ENCODE peak calls at places on chromosomes 13 and 19, in eight cellular contexts. L is A172; J is CD8-positive, alpha-beta T cell; R is KBM-7; A is foreskin keratinocyte; F is stimulated activated CD8-positive, alpha-beta memory T cell treated with anti-CD3 and anti-CD28 coated beads, Interleukin-4, amount 100 ng/mL, for 1 hour; H is activated naive CD4-positive, alpha-beta T cell treated with Interleukin-2 at 50 U/mL for 16 hours; V is memory B cell. B is an unnamed sample.

GRCh38 chr13:98434060-98434459 is 142.8 kb downstream of the STK24 start:
- DNase-seq in H (no peak), F (no peak), V (no peak), L (no peak), R (no peak), J (no peak), A (no peak), B (no peak)

GRCh38 chr19:13068064-13068807 is 34.4 kb downstream of the LYL1 start:
- DNase-seq in A (no peak), H (no peak), J (no peak), R (no peak), V (no peak), L (no peak), F (no peak), B (no peak)

GRCh38 chr13:112740502-112741131 is 50.8 kb downstream of the ATP11A start:
- DNase-seq in J (no peak), F (no peak), R (no peak), H (no peak), V (no peak), A (no peak), L (peak), B (no peak)

GRCh38 chr13:90485441-90485840 is 862.0 kb upstream of the MIR17HG start:
- DNase-seq in J (no peak), V (no peak), F (no peak), A (peak), H (no peak), L (peak), R (no peak), B (peak)

GRCh38 chr19:44702551-44703176 is 3.7 kb downstream of the CEACAM16 start:
- DNase-seq in A (no peak), V (no peak), F (no peak), J (no peak), R (no peak), L (no peak), H (no peak), B (no peak)

GRCh38 chr19:45049073-45049736 is 10.4 kb downstream of the CLASRP start:
- DNase-seq in F (no peak), V (no peak), R (no peak), A (peak), L (no peak), H (no peak), J (no peak), B (peak)

GRCh38 chr19:52789440-52789839 is 2.8 kb upstream of the ZNF600 start:
- DNase-seq in F (no peak), A (no peak), H (no peak), L (no peak), V (no peak), J (no peak), R (no peak), B (no peak)

GRCh38 chr19:14700711-14701110 is 10.9 kb downstream of the ZNF333 start:
- DNase-seq in F (no peak), H (no peak), L (no peak), A (no peak), V (no peak), R (no peak), J (no peak), B (no peak)

GRCh38 chr13:73844986-73845385 is 289.2 kb downstream of the KLF12 start:
- DNase-seq in A (no peak), F (no peak), V (no peak), L (no peak), J (no peak), H (no peak), R (no peak), B (no peak)

GRCh38 chr13:79870123-79870522 is 389.2 kb downstream of the NDFIP2 start:
- DNase-seq in J (no peak), L (peak), A (peak), F (no peak), R (no peak), H (no peak), V (no peak), B (peak)

GRCh38 chr19:47020132-47020805 is 632 bp downstream of the NPAS1 start:
- DNase-seq in J (no peak), H (no peak), F (no peak), V (no peak), A (no peak), R (peak), L (no peak), B (no peak)

GRCh38 chr19:17506745-17507144 is 4.7 kb upstream of the PGLS start:
- DNase-seq in J (no peak), R (no peak), L (no peak), V (no peak), H (no peak), F (no peak), A (no peak), B (no peak)

GRCh38 chr13:52949744-52950143 is 78.9 kb upstream of the OLFM4 start:
- DNase-seq in F (no peak), R (no peak), H (no peak), L (no peak), V (no peak), J (no peak), A (no peak), B (peak)

GRCh38 chr13:52103386-52103785 is 25.5 kb downstream of the NEK5 start:
- DNase-seq in R (no peak), H (no peak), A (no peak), F (no peak), J (no peak), V (no peak), L (no peak), B (no peak)

GRCh38 chr19:3617463-3617862 is 9.1 kb downstream of the CACTIN start:
- DNase-seq in J (no peak), V (no peak), A (no peak), H (no peak), F (no peak), R (no peak), L (no peak), B (no peak)

GRCh38 chr19:17205237-17206140 is 9.7 kb upstream of the USE1 start:
- DNase-seq in R (peak), A (peak), J (peak), H (peak), L (no peak), F (no peak), V (peak), B (peak)

GRCh38 chr13:101930331-101930730 is 471.5 kb downstream of the FGF14 start:
- DNase-seq in F (no peak), R (no peak), L (no peak), V (no peak), H (no peak), J (no peak), A (peak), B (no peak)

GRCh38 chr19:19342086-19343015 is 21.7 kb downstream of the MAU2 start:
- DNase-seq in R (peak), F (no peak), A (peak), L (peak), H (peak), V (no peak), J (no peak), B (peak)

GRCh38 chr19:55667958-55668357 is 7.1 kb upstream of the EPN1 start:
- DNase-seq in F (no peak), A (no peak), L (no peak), R (no peak), V (no peak), J (no peak), H (no peak), B (no peak)

GRCh38 chr13:74077847-74078246 is 56.4 kb downstream of the KLF12 start:
- DNase-seq in A (no peak), H (no peak), F (no peak), J (no peak), V (no peak), R (no peak), L (no peak), B (peak)

GRCh38 chr13:114258589-114258988 is 22.8 kb upstream of the UPF3A start:
- DNase-seq in J (no peak), F (no peak), L (no peak), V (no peak), R (no peak), A (no peak), H (no peak), B (no peak)

GRCh38 chr13:44879452-44880058 is 109.7 kb downstream of the NUFIP1 start:
- DNase-seq in F (no peak), L (peak), J (no peak), R (peak), A (peak), H (no peak), V (no peak), B (no peak)

GRCh38 chr13:103952183-103952582 is 886.0 kb upstream of the SLC10A2 start:
- DNase-seq in F (no peak), V (no peak), H (no peak), R (no peak), J (no peak), L (no peak), A (no peak), B (no peak)

GRCh38 chr13:104773775-104774174 is 1707.6 kb upstream of the SLC10A2 start:
- DNase-seq in A (peak), F (no peak), J (no peak), V (no peak), L (peak), R (peak), H (no peak), B (peak)

GRCh38 chr13:36108342-36108741 is 22.8 kb downstream of the DCLK1 start:
- DNase-seq in J (no peak), H (no peak), R (no peak), V (no peak), A (no peak), F (no peak), L (no peak), B (no peak)